ENCODE peak calls at places on chromosomes 2 and 18, in five cellular contexts. U, Q, Z, T and G are unnamed samples.

GRCh38 chr2:108833219-108833618 is 46.6 kb downstream of the CCDC138 start:
- DNase-seq in U (no peak), Q (no peak), Z (no peak), T (no peak), G (no peak)

GRCh38 chr2:6679481-6679880 is 186.2 kb downstream of the CMPK2 start:
- DNase-seq in U (no peak), Q (no peak), Z (no peak), T (no peak), G (no peak)

GRCh38 chr18:22767653-22768052 is 165.5 kb upstream of the RBBP8 start:
- DNase-seq in U (no peak), Q (no peak), Z (no peak), T (no peak), G (no peak)

GRCh38 chr18:63924551-63924950 is 16.8 kb downstream of the SERPINB10 start:
- DNase-seq in U (no peak), Q (no peak), Z (no peak), T (no peak), G (no peak)

GRCh38 chr2:183477296-183477695 is 353.1 kb downstream of the NUP35 start:
- DNase-seq in U (no peak), Q (no peak), Z (no peak), T (no peak), G (no peak)

GRCh38 chr2:46296216-46296839 is 879 bp upstream of the EPAS1 start:
- DNase-seq in U (peak; percentile 69), Q (no peak), Z (no peak), T (no peak), G (peak; percentile 52)

GRCh38 chr18:25830787-25831186 is 259.6 kb downstream of the SS18 start:
- DNase-seq in U (peak; percentile 56), Q (no peak), Z (no peak), T (no peak), G (peak; percentile 37)

GRCh38 chr18:22504665-22505064 is 87.0 kb upstream of the CTAGE1 start:
- DNase-seq in U (no peak), Q (no peak), Z (no peak), T (no peak), G (no peak)

GRCh38 chr2:18077724-18078123 is 199.3 kb downstream of the KCNS3 start:
- DNase-seq in U (no peak), Q (no peak), Z (no peak), T (no peak), G (no peak)

GRCh38 chr2:23381084-23381483 is 3.9 kb upstream of the KLHL29 start:
- DNase-seq in U (no peak), Q (no peak), Z (peak; percentile 89), T (no peak), G (no peak)

GRCh38 chr2:216519154-216519762 is 20.6 kb downstream of the RPL37A start:
- DNase-seq in U (no peak), Q (peak; percentile 18), Z (peak; percentile 79), T (peak; percentile 78), G (no peak)

GRCh38 chr2:56892381-56892780 is 708.6 kb downstream of the CCDC85A start:
- DNase-seq in U (no peak), Q (no peak), Z (no peak), T (no peak), G (no peak)

GRCh38 chr18:49024808-49025361 is 74.1 kb upstream of the SMAD7 start:
- DNase-seq in U (no peak), Q (no peak), Z (no peak), T (no peak), G (no peak)

GRCh38 chr2:131542438-131543384 is 15.0 kb downstream of the CCDC74A start:
- DNase-seq in U (no peak), Q (no peak), Z (no peak), T (no peak), G (no peak)

GRCh38 chr2:105809099-105809473 is 64.4 kb downstream of the NCK2 start:
- DNase-seq in U (no peak), Q (no peak), Z (no peak), T (no peak), G (no peak)

GRCh38 chr2:137023205-137023604 is 257.9 kb downstream of the THSD7B start:
- DNase-seq in U (no peak), Q (no peak), Z (no peak), T (no peak), G (no peak)

GRCh38 chr2:104944495-104944894 is 90.6 kb downstream of the POU3F3 start:
- DNase-seq in U (no peak), Q (no peak), Z (peak; percentile 28), T (no peak), G (no peak)

GRCh38 chr2:118251427-118251826 is 163.2 kb downstream of the INSIG2 start:
- DNase-seq in U (no peak), Q (no peak), Z (no peak), T (no peak), G (no peak)

GRCh38 chr2:55581875-55582547 is 35.4 kb downstream of the PPP4R3B start:
- DNase-seq in U (no peak), Q (no peak), Z (no peak), T (no peak), G (no peak)

GRCh38 chr18:2108581-2108980 is 462.7 kb downstream of the METTL4 start:
- DNase-seq in U (no peak), Q (no peak), Z (no peak), T (no peak), G (no peak)

GRCh38 chr18:62327977-62328376 is 2.9 kb downstream of the TNFRSF11A start:
- DNase-seq in U (no peak), Q (no peak), Z (no peak), T (no peak), G (no peak)

GRCh38 chr2:29065479-29065847 is 8.9 kb downstream of the PCARE start:
- DNase-seq in U (no peak), Q (no peak), Z (no peak), T (no peak), G (no peak)

GRCh38 chr18:78927156-78927555 is 52.5 kb upstream of the SALL3 start:
- DNase-seq in U (no peak), Q (no peak), Z (no peak), T (no peak), G (no peak)

GRCh38 chr2:219576505-219577388 is 4.6 kb downstream of the INHA start:
- DNase-seq in U (no peak), Q (no peak), Z (no peak), T (no peak), G (no peak)

GRCh38 chr2:101776172-101777043 is 78.9 kb downstream of the MAP4K4 start:
- DNase-seq in U (no peak), Q (no peak), Z (no peak), T (no peak), G (no peak)

GRCh38 chr2:223590964-223591363 is 11.2 kb downstream of the SCG2 start:
- DNase-seq in U (no peak), Q (no peak), Z (no peak), T (no peak), G (no peak)

GRCh38 chr2:42047488-42048317 is at the start of gene PKDCC:
- DNase-seq in U (peak; percentile 94), Q (no peak), Z (peak; percentile 67), T (no peak), G (peak; percentile 90)

GRCh38 chr18:8364385-8364784 is 244.9 kb upstream of the RAB12 start:
- DNase-seq in U (no peak), Q (no peak), Z (no peak), T (no peak), G (no peak)

GRCh38 chr2:19627359-19627758 is 268.9 kb upstream of the OSR1 start:
- DNase-seq in U (no peak), Q (no peak), Z (no peak), T (no peak), G (no peak)

GRCh38 chr2:189698020-189698887 is 23.8 kb downstream of the ANKAR start:
- DNase-seq in U (no peak), Q (peak; percentile 6), Z (peak; percentile 40), T (peak; percentile 38), G (no peak)

GRCh38 chr2:69798909-69799526 is 30.4 kb upstream of the GMCL1 start:
- DNase-seq in U (no peak), Q (no peak), Z (no peak), T (no peak), G (no peak)

GRCh38 chr2:10019174-10019971 is 24.0 kb upstream of the KLF11 start:
- DNase-seq in U (no peak), Q (no peak), Z (no peak), T (no peak), G (no peak)

GRCh38 chr2:239963646-239964205 is 61.4 kb downstream of the NDUFA10 start:
- DNase-seq in U (no peak), Q (no peak), Z (no peak), T (no peak), G (no peak)

GRCh38 chr18:13378150-13378549 is 159.6 kb downstream of the LDLRAD4 start:
- DNase-seq in U (no peak), Q (no peak), Z (no peak), T (no peak), G (no peak)

GRCh38 chr2:238320648-238321281 is 447 bp downstream of the TRAF3IP1 start:
- DNase-seq in U (no peak), Q (no peak), Z (no peak), T (peak; percentile 3), G (peak; percentile 21)

GRCh38 chr2:171762879-171763573 is 75.8 kb downstream of the DYNC1I2 start:
- DNase-seq in U (no peak), Q (no peak), Z (no peak), T (no peak), G (no peak)

GRCh38 chr2:240997141-240997855 is 1.1 kb upstream of the SNED1 start:
- DNase-seq in U (peak; percentile 40), Q (no peak), Z (no peak), T (no peak), G (peak; percentile 22)

GRCh38 chr2:121595012-121595891 is 54.0 kb downstream of the CLASP1 start:
- DNase-seq in U (no peak), Q (no peak), Z (no peak), T (no peak), G (no peak)

GRCh38 chr2:73333564-73333963 is 40.2 kb upstream of the EGR4 start:
- DNase-seq in U (no peak), Q (no peak), Z (no peak), T (no peak), G (no peak)